ENCODE peak calls at places on chromosomes 11 and 22, in five cellular contexts. One of them, this sample, is unnamed.

GRCh38 chr22:46593211-46593676 is 26.9 kb upstream of the GRAMD4 start:
- DNase-seq in HT1080: no peak
- DNase-seq in NCI-H2171 treated with DMSO at 0.1 percent for 48 hours: no peak
- DNase-seq in WTC11: no peak
- DNase-seq in stimulated activated CD8-positive, alpha-beta memory T cell treated with anti-CD3 and anti-CD28 coated beads, Interleukin-15, amount 100 ng/mL, for 48 hours: no peak
- DNase-seq in this sample: no peak

GRCh38 chr11:20022363-20023081 is 137.8 kb downstream of the DBX1 start:
- DNase-seq in HT1080: no peak
- DNase-seq in NCI-H2171 treated with DMSO at 0.1 percent for 48 hours: no peak
- DNase-seq in WTC11: peak; percentile 61
- DNase-seq in stimulated activated CD8-positive, alpha-beta memory T cell treated with anti-CD3 and anti-CD28 coated beads, Interleukin-15, amount 100 ng/mL, for 48 hours: no peak
- DNase-seq in this sample: no peak

GRCh38 chr22:43276311-43276710 is 66.9 kb downstream of the SCUBE1 start:
- DNase-seq in WTC11: no peak
- DNase-seq in HT1080: no peak
- DNase-seq in stimulated activated CD8-positive, alpha-beta memory T cell treated with anti-CD3 and anti-CD28 coated beads, Interleukin-15, amount 100 ng/mL, for 48 hours: no peak
- DNase-seq in NCI-H2171 treated with DMSO at 0.1 percent for 48 hours: no peak
- DNase-seq in this sample: no peak

GRCh38 chr11:111941963-111942362 is 4.8 kb downstream of the DIXDC1 start:
- DNase-seq in stimulated activated CD8-positive, alpha-beta memory T cell treated with anti-CD3 and anti-CD28 coated beads, Interleukin-15, amount 100 ng/mL, for 48 hours: no peak
- DNase-seq in WTC11: no peak
- DNase-seq in HT1080: peak; percentile 27
- DNase-seq in NCI-H2171 treated with DMSO at 0.1 percent for 48 hours: peak; percentile 81
- DNase-seq in this sample: no peak

GRCh38 chr22:36086629-36087254 is 58.1 kb upstream of the RBFOX2 start:
- DNase-seq in NCI-H2171 treated with DMSO at 0.1 percent for 48 hours: no peak
- DNase-seq in stimulated activated CD8-positive, alpha-beta memory T cell treated with anti-CD3 and anti-CD28 coated beads, Interleukin-15, amount 100 ng/mL, for 48 hours: no peak
- DNase-seq in HT1080: no peak
- DNase-seq in WTC11: no peak
- DNase-seq in this sample: no peak

GRCh38 chr11:67282876-67283371 is 6.2 kb upstream of the ANKRD13D start:
- DNase-seq in HT1080: no peak
- DNase-seq in WTC11: no peak
- DNase-seq in NCI-H2171 treated with DMSO at 0.1 percent for 48 hours: no peak
- DNase-seq in stimulated activated CD8-positive, alpha-beta memory T cell treated with anti-CD3 and anti-CD28 coated beads, Interleukin-15, amount 100 ng/mL, for 48 hours: no peak
- DNase-seq in this sample: no peak

GRCh38 chr22:42154731-42155543 is 24.3 kb upstream of the CYP2D6 start:
- DNase-seq in WTC11: no peak
- DNase-seq in HT1080: no peak
- DNase-seq in stimulated activated CD8-positive, alpha-beta memory T cell treated with anti-CD3 and anti-CD28 coated beads, Interleukin-15, amount 100 ng/mL, for 48 hours: no peak
- DNase-seq in NCI-H2171 treated with DMSO at 0.1 percent for 48 hours: no peak
- DNase-seq in this sample: no peak

GRCh38 chr11:126185200-126186030 is 26.0 kb downstream of the RPUSD4 start:
- DNase-seq in WTC11: no peak
- DNase-seq in NCI-H2171 treated with DMSO at 0.1 percent for 48 hours: no peak
- DNase-seq in stimulated activated CD8-positive, alpha-beta memory T cell treated with anti-CD3 and anti-CD28 coated beads, Interleukin-15, amount 100 ng/mL, for 48 hours: no peak
- DNase-seq in HT1080: no peak
- DNase-seq in this sample: no peak

This sample was measured in NCI-H82.